ENCODE peak calls at places on chromosomes 11 and 22, in five cellular contexts. A is ELR, G is cardiac septum, T is NCI-H1417, N is fibroblast of the aortic adventitia. K is an unnamed sample.

GRCh38 chr11:46554205-46555162 is 39.3 kb downstream of the AMBRA1 start:
- DNase-seq in A (peak; percentile 92), T (no peak), N (peak; percentile 89), G (no peak), K (peak; percentile 70)

GRCh38 chr22:46409631-46410210 is 74.2 kb downstream of the TRMU start:
- DNase-seq in G (no peak), T (no peak), A (no peak), N (no peak), K (no peak)

GRCh38 chr11:64834723-64835615 is 9.5 kb downstream of the CDC42BPG start:
- DNase-seq in A (peak; percentile 74), G (no peak), N (no peak), T (no peak), K (peak; percentile 80)

GRCh38 chr22:28570697-28571373 is 108.8 kb downstream of the TTC28 start:
- DNase-seq in G (no peak), N (no peak), A (no peak), T (no peak), K (no peak)

GRCh38 chr11:129237880-129238638 is 45.9 kb upstream of the ARHGAP32 start:
- DNase-seq in G (no peak), T (no peak), N (no peak), A (no peak), K (no peak)

GRCh38 chr11:17598700-17599459 is 51.8 kb downstream of the OTOG start:
- DNase-seq in N (peak; percentile 63), G (peak; percentile 77), T (peak; percentile 75), A (peak; percentile 71), K (peak; percentile 50)

GRCh38 chr22:50247748-50248147 is 2.9 kb upstream of the TUBGCP6 start:
- DNase-seq in G (no peak), N (peak; percentile 40), A (peak; percentile 75), T (peak; percentile 88), K (no peak)

GRCh38 chr11:8610532-8611116 is 16.6 kb upstream of the STK33 start:
- DNase-seq in T (peak; percentile 92), A (no peak), G (no peak), N (no peak), K (no peak)

GRCh38 chr22:25545117-25545516 is 19.4 kb upstream of the GRK3 start:
- DNase-seq in G (no peak), N (no peak), A (no peak), T (peak; percentile 32), K (no peak)

GRCh38 chr11:34360056-34360455 is 2.2 kb upstream of the ABTB2 start:
- DNase-seq in N (no peak), A (no peak), T (no peak), G (no peak), K (no peak)

GRCh38 chr11:16876840-16877239 is 137.4 kb downstream of the PLEKHA7 start:
- DNase-seq in N (no peak), T (no peak), G (no peak), A (no peak), K (no peak)

GRCh38 chr22:24758164-24758799 is 16.2 kb downstream of the PIWIL3 start:
- DNase-seq in T (peak; percentile 61), G (no peak), N (peak; percentile 74), A (peak; percentile 66), K (peak; percentile 12)

GRCh38 chr22:21963790-21964211 is 11.2 kb upstream of the PPM1F start:
- DNase-seq in T (no peak), A (no peak), N (no peak), G (no peak), K (no peak)